ENCODE peak calls at places on chromosomes 4 and X, in nine cellular contexts. Z is GM23338, C is transverse colon, N is upper lobe of left lung, I is suprapubic skin, B is sigmoid colon, E is HCT116, S is Panc1, T is breast epithelium. K is an unnamed sample.
A peak's percentile ranks its signal among the peaks of the same experiment; 100 is the strongest.

GRCh38 chr4:14334166-14334565 is 668.1 kb upstream of the CPEB2 start:
- DNase-seq in S (no peak), B (no peak), Z (no peak), I (no peak), N (no peak), E (no peak), T (no peak), C (no peak), K (no peak)

GRCh38 chrX:120000490-120001246 is 57.1 kb upstream of the NKAP start:
- DNase-seq in E (no peak), B (no peak), T (no peak), I (no peak), Z (peak; percentile 35), C (no peak), S (no peak), N (no peak), K (no peak)

GRCh38 chr4:6295495-6295894 is 25.8 kb downstream of the WFS1 start:
- DNase-seq in N (no peak), T (no peak), B (no peak), E (no peak), I (no peak), S (no peak), C (no peak), Z (no peak), K (no peak)

GRCh38 chr4:76704133-76704881 is 193.6 kb downstream of the SOWAHB start:
- DNase-seq in T (no peak), C (peak; percentile 79), S (no peak), I (no peak), N (no peak), Z (peak; percentile 64), E (peak; percentile 68), B (no peak), K (no peak)

GRCh38 chr4:25908491-25908901 is 5.5 kb upstream of the SMIM20 start:
- DNase-seq in N (no peak), B (no peak), Z (no peak), C (no peak), T (no peak), I (no peak), S (peak; percentile 8), E (peak; percentile 69), K (no peak)

GRCh38 chr4:59994118-59994517 is 1206.0 kb upstream of the ADGRL3 start:
- DNase-seq in C (no peak), Z (no peak), T (no peak), B (no peak), I (no peak), S (no peak), N (no peak), E (no peak), K (no peak)

GRCh38 chr4:81442479-81443085 is 29.1 kb downstream of the RASGEF1B start:
- DNase-seq in N (no peak), T (no peak), C (no peak), E (no peak), S (no peak), Z (no peak), I (no peak), B (no peak), K (no peak)

GRCh38 chr4:80215449-80216052 is 18.2 kb downstream of the PRDM8 start:
- DNase-seq in Z (peak; percentile 52), T (no peak), S (no peak), E (no peak), C (no peak), N (no peak), B (no peak), I (no peak), K (no peak)

DNA sequence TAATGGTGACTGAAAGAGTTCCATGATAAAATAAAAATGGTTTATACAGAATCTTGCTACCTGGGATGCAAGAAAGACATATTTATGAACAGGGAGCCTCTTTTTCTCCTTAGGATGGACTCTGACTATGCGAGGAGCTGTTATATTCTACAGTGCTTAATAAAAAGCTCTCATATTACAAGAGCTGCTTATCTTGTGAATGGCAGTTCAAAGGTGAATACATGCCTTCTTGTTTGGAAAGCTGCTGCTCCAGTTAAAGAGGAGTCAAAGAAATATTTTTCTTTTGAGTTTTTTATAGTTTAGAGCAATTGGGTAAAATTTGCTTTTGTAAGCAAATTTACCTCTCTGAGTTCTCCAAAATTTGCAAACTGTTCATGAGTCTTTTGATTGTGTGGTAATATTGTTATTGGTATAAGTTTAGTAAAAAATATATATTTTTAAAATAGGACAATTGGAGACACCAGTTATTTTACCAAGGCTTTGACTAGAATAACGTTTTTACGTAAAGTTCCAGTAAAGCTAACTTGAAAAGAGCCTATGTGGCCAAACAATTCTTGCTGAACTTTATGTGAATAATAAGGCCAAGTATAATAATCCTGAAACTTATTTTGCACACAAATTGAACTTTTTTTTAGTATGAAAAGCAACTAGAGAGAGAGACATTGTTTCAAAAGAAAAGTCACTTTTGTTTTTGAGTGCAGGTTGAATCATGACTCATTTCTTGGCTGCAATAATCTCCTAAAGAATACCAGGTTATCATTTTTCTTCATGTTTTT is 56.8 kb downstream of the UGT2B10 start:
- DNase-seq in N (no peak), S (no peak), B (no peak), I (no peak), C (no peak), E (no peak), T (no peak), Z (peak; percentile 21), K (no peak)
- H3K4me1 ChIP-seq in N (no peaks in the 10 kb centered on the region), S (no peaks in the 10 kb centered on the region), B (no peaks in the 10 kb centered on the region), I (no peaks in the 10 kb centered on the region), C (no peaks in the 10 kb centered on the region), E (no peaks in the 10 kb centered on the region), T (no peaks in the 10 kb centered on the region), Z (no peaks in the 10 kb centered on the region), K (no peaks in the 10 kb centered on the region)

GRCh38 chr4:57162499-57163019 is 52.4 kb upstream of the IGFBP7 start:
- DNase-seq in S (no peak), E (no peak), N (no peak), I (no peak), T (no peak), C (no peak), Z (no peak), B (no peak), K (peak; percentile 37)

GRCh38 chr4:57159866-57160265 is 49.7 kb upstream of the IGFBP7 start:
- DNase-seq in I (no peak), B (no peak), S (no peak), Z (no peak), N (no peak), E (no peak), T (no peak), C (no peak), K (peak; percentile 86)

GRCh38 chr4:57158762-57159161 is 48.6 kb upstream of the IGFBP7 start:
- DNase-seq in S (no peak), I (no peak), T (no peak), Z (no peak), E (no peak), C (no peak), N (no peak), B (no peak), K (no peak)

GRCh38 chr4:57168986-57169385 is 58.8 kb upstream of the IGFBP7 start:
- DNase-seq in N (no peak), E (no peak), Z (no peak), C (no peak), B (no peak), T (no peak), I (no peak), S (no peak), K (no peak)

DNA sequence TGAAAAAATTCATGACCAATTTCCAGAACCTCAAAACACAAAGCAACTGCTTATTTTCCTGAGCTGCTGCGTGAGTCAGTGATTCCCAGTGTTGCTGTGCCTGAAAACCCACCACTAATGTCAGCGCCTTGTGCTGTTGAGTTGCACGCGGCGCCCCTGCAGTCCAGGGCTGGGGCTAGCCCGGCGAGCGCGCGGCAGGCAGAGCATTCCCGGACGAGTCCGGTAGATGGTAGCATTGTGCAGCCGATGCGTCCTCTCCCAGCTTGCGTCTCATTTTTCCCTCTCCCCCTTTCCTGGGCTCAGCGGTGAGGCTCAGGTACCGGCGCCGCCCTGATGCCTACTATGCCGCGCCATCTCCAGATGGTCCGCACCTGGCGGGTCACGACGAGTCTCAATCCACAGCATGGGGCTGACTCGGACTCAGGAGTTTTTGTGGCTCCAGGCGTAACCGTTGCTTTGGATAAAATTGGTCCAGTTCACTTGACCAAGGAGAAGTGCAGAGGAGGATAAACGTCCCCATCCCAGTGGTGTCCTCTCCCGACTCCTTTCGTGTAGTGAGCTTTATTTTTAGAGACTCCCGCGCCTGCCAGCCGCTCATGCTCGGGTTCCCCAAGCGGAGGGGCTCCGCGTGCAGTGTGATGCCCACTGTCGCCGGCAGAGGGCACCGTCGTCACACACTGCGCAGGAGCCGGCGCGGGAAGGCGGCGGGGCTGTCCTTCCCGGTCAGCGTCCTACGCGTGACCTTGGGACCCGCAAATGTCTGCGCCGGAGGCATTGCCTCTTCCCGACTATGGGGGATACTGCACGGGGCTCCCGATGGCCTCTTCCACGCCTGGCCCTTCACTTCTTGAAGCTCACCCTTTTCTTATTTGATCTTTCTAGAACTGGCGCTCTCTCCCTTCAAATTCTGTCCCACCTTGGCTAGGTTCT is 53.6 kb upstream of the IGFBP7 start:
- DNase-seq in B (peak; percentile 87), S (peak; percentile 39), N (peak; percentile 96), Z (peak; percentile 91), C (peak; percentile 79), E (peak; percentile 43), I (peak; percentile 80), T (peak; percentile 67), K (peak; percentile 94)
- TF ChIP-seq POLR2AphosphoS5 in B (no peak), S (no peak), N (no peak), Z (no peak), C (no peak), E (no peak), I (no peak), T (no peak), K (peak; percentile 33)

GRCh38 chr4:94489075-94489474 is 37.3 kb downstream of the PDLIM5 start:
- DNase-seq in N (no peak), Z (no peak), I (no peak), B (no peak), T (no peak), S (no peak), C (no peak), E (no peak), K (no peak)

GRCh38 chr4:94486372-94486801 is 34.6 kb downstream of the PDLIM5 start:
- DNase-seq in S (no peak), I (no peak), B (no peak), E (no peak), T (no peak), C (no peak), N (no peak), Z (no peak), K (no peak)

GRCh38 chr4:94490437-94490836 is 38.7 kb downstream of the PDLIM5 start:
- DNase-seq in E (no peak), Z (no peak), T (no peak), I (no peak), N (no peak), S (no peak), C (no peak), B (no peak), K (no peak)

GRCh38 chr4:94491322-94491721 is 39.6 kb downstream of the PDLIM5 start:
- DNase-seq in I (no peak), T (no peak), N (no peak), Z (no peak), B (no peak), E (no peak), C (no peak), S (no peak), K (no peak)

DNA sequence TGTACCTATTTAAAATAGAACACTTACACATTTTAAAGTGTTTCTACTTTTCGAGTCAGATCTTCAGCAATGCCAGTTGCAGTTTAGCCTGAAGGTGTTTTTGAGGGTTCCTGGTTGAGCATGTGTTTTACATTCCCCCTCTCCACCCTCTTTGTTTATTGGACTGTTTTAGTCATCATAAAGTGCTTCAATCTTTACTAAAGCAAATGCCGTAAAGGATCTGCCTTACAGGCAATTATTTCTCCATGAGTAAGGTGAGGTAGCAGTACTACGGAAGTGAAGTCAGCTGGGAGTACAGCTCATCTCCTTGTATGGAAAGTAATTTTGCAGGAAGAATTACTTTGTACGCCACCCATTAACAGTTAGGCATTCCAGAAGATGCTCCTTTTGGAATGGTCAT is 36.9 kb downstream of the PDLIM5 start:
- DNase-seq in S (no peak), E (no peak), C (no peak), B (no peak), I (no peak), N (no peak), Z (no peak), T (no peak), K (no peak)
- H3K4me1 ChIP-seq in S (peaks cover 6% of the 10 kb centered on the region), E (peaks cover 70% of the 10 kb centered on the region), C (peaks cover 2% of the 10 kb centered on the region), B (peaks cover 50% of the 10 kb centered on the region), I (peaks cover 24% of the 10 kb centered on the region), N (peaks cover 11% of the 10 kb centered on the region), Z (peaks cover 3% of the 10 kb centered on the region), T (no peaks in the 10 kb centered on the region), K (peaks cover 50% of the 10 kb centered on the region)

DNA sequence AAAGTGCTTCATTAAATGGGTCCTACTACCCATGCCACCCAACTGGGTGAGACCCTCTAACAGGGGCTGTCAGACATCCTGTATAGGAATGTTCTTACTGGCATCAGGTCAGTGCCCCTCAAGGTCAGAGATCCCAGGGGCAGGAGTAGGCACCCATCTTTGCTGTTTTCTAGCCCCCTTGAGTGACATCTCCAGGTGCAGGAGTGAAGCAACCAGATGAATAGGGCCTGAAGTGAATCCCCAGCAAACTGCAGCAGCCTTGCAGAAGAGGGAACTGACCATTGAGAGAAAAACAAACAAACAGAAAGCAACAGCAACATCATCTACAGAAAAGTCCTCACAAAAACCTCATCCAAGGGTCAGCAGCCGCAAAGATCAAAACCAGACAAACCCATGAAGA is 55.8 kb upstream of the GNRHR start:
- DNase-seq in N (no peak), B (no peak), T (no peak), E (no peak), I (no peak), Z (no peak), C (no peak), S (no peak), K (no peak)
- TF ChIP-seq POLR2AphosphoS5 in N (no peak), B (no peak), T (no peak), E (no peak), I (no peak), Z (no peak), C (no peak), S (no peak), K (no peak)